ENCODE peak calls at places on chromosome 11, in four cellular contexts. J is GM19239; A is activated CD4-positive, alpha-beta T cell treated with anti-CD3 and anti-CD28 coated beads for 24 hours; E is fibroblast of pulmonary artery. D is an unnamed sample.

GRCh38 chr11:72580648-72580950 is 93.6 kb downstream of the PDE2A start:
- DNase-seq in J (no peak), A (no peak), E (no peak), D (no peak)

GRCh38 chr11:10699072-10699471 is 5.5 kb upstream of the IRAG1 start:
- DNase-seq in J (no peak), A (no peak), E (no peak), D (no peak)

GRCh38 chr11:70530010-70530409 is 131.7 kb downstream of the CTTN start:
- DNase-seq in J (no peak), A (no peak), E (no peak), D (no peak)

GRCh38 chr11:38543311-38543710 is 1945.3 kb upstream of the RAG2 start:
- DNase-seq in J (no peak), A (no peak), E (peak; percentile 68), D (no peak)

GRCh38 chr11:74849525-74850391 is 99.1 kb downstream of the XRRA1 start:
- DNase-seq in J (no peak), A (no peak), E (peak; percentile 50), D (no peak)

GRCh38 chr11:1050581-1051355 is 14.2 kb upstream of the MUC6 start:
- DNase-seq in J (peak; percentile 95), A (peak; percentile 56), E (peak; percentile 65), D (peak; percentile 57)

GRCh38 chr11:61949169-61950034 is 749 bp upstream of the BEST1 start:
- DNase-seq in J (no peak), A (no peak), E (peak; percentile 98), D (peak; percentile 76)

GRCh38 chr11:17743808-17744119 is 9.2 kb downstream of the KCNC1 start:
- DNase-seq in J (no peak), A (no peak), E (peak; percentile 9), D (no peak)

GRCh38 chr11:129703846-129704245 is 111.8 kb upstream of the TMEM45B start:
- DNase-seq in J (no peak), A (no peak), E (peak; percentile 15), D (no peak)

GRCh38 chr11:69344570-69345145 is 50.7 kb downstream of the MYEOV start:
- DNase-seq in J (no peak), A (no peak), E (no peak), D (no peak)

GRCh38 chr11:69339916-69340565 is 46.1 kb downstream of the MYEOV start:
- DNase-seq in J (no peak), A (peak; percentile 3), E (no peak), D (no peak)

GRCh38 chr11:7540830-7541555 is 27.2 kb downstream of the PPFIBP2 start:
- DNase-seq in J (no peak), A (no peak), E (no peak), D (no peak)

GRCh38 chr11:128326791-128327190 is 260.6 kb downstream of the ETS1 start:
- DNase-seq in J (no peak), A (no peak), E (no peak), D (no peak)

GRCh38 chr11:14566331-14567063 is 46.3 kb upstream of the PSMA1 start:
- DNase-seq in J (no peak), A (no peak), E (no peak), D (no peak)

GRCh38 chr11:72244317-72245231 is 598 bp upstream of the PHOX2A start:
- DNase-seq in J (no peak), A (no peak), E (no peak), D (no peak)

GRCh38 chr11:65779919-65780769 is 632 bp downstream of the AP5B1 start:
- DNase-seq in J (peak; percentile 96), A (peak; percentile 62), E (peak; percentile 78), D (peak; percentile 85)